ENCODE peak calls at places on chromosomes 2 and 18, in four cellular contexts. A, C, E and L are unnamed samples.

GRCh38 chr2:136118819-136119716 is 1.1 kb upstream of the CXCR4 start:
- DNase-seq in E (peak; percentile 81), A (peak; percentile 93), C (peak; percentile 75), L (peak; percentile 74)

GRCh38 chr2:216066255-216066654 is 15.4 kb downstream of the PECR start:
- DNase-seq in E (no peak), A (no peak), C (no peak), L (no peak)

GRCh38 chr2:30365201-30365600 is 81.8 kb upstream of the LCLAT1 start:
- DNase-seq in C (no peak), A (no peak), E (no peak), L (no peak)

GRCh38 chr2:24111407-24111861 is 11.7 kb downstream of the PFN4 start:
- DNase-seq in C (no peak), A (no peak), E (no peak), L (no peak)

GRCh38 chr2:10080536-10081304 is 509 bp upstream of the CYS1 start:
- DNase-seq in A (peak; percentile 85), C (no peak), E (peak; percentile 21), L (no peak)

GRCh38 chr18:5912491-5912890 is 17.2 kb upstream of the TMEM200C start:
- DNase-seq in C (no peak), E (no peak), A (no peak), L (no peak)

GRCh38 chr2:1421731-1422130 is 8.5 kb downstream of the TPO start:
- DNase-seq in E (no peak), A (no peak), C (no peak), L (no peak)

GRCh38 chr2:218820746-218821369 is 10.7 kb downstream of the PRKAG3 start:
- DNase-seq in A (peak; percentile 76), E (no peak), C (no peak), L (no peak)

GRCh38 chr2:165646321-165646801 is 147.7 kb downstream of the GALNT3 start:
- DNase-seq in E (no peak), C (no peak), A (no peak), L (no peak)

GRCh38 chr2:168995744-168996143 is 35.4 kb downstream of the ABCB11 start:
- DNase-seq in E (no peak), A (no peak), C (no peak), L (no peak)

GRCh38 chr2:168999668-169000213 is 31.4 kb downstream of the ABCB11 start:
- DNase-seq in C (no peak), A (no peak), E (no peak), L (no peak)

GRCh38 chr2:168997113-168997512 is 34.0 kb downstream of the ABCB11 start:
- DNase-seq in C (no peak), E (no peak), A (no peak), L (no peak)

GRCh38 chr2:168998609-168999211 is 32.4 kb downstream of the ABCB11 start:
- DNase-seq in E (no peak), C (no peak), A (no peak), L (no peak)

DNA sequence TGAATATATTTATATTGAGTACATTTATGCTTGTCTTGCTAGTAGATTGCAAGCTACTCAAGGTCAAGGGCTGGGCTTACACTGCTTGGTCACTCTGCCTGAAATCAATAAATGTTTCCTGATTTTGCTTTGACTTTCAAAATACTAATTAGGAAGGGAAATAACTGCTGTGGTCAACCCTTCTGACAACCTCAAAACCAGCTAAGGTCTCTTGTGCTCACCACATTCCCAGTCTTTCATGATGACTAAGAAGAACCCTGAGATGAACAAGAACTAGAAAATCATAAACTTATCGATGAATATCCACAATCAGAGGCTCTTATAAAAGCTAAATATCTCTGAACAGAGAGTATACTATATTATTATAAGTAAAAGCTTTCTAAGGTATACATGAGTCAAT is 33.3 kb downstream of the ABCB11 start:
- DNase-seq in A (no peak), E (no peak), C (no peak), L (no peak)
- H3K9me3 ChIP-seq in A (no peaks in the 10 kb centered on the region), E (no peaks in the 10 kb centered on the region), C (no peaks in the 10 kb centered on the region), L (no peaks in the 10 kb centered on the region)

GRCh38 chr2:115297056-115297455 is 854.6 kb downstream of the DPP10 start:
- DNase-seq in C (no peak), E (no peak), A (no peak), L (no peak)
- H3K9me3 ChIP-seq in C (no peaks in the 10 kb centered on the region), E (no peaks in the 10 kb centered on the region), A (no peaks in the 10 kb centered on the region), L (peaks cover 3% of the 10 kb centered on the region)

GRCh38 chr18:78105611-78106010 is 856.0 kb downstream of the GALR1 start:
- DNase-seq in E (no peak), C (no peak), A (no peak), L (no peak)

GRCh38 chr18:78101091-78101490 is 851.4 kb downstream of the GALR1 start:
- DNase-seq in C (no peak), E (no peak), A (no peak), L (no peak)

GRCh38 chr18:78102135-78102534 is 852.5 kb downstream of the GALR1 start:
- DNase-seq in E (no peak), A (no peak), C (no peak), L (no peak)

GRCh38 chr18:78100189-78100588 is 850.5 kb downstream of the GALR1 start:
- DNase-seq in C (no peak), A (peak; percentile 22), E (no peak), L (no peak)
- H3K9me3 ChIP-seq in C (no peaks in the 10 kb centered on the region), A (no peaks in the 10 kb centered on the region), E (no peaks in the 10 kb centered on the region), L (no peaks in the 10 kb centered on the region)

GRCh38 chr2:2877427-2877826 is 500.2 kb downstream of the EIPR1 start:
- DNase-seq in E (no peak), A (no peak), C (no peak), L (no peak)
- H3K9me3 ChIP-seq in E (no peaks in the 10 kb centered on the region), A (no peaks in the 10 kb centered on the region), C (no peaks in the 10 kb centered on the region), L (no peaks in the 10 kb centered on the region)

GRCh38 chr2:230306474-230306873 is 20.5 kb upstream of the SP140L start:
- DNase-seq in C (no peak), E (no peak), A (peak; percentile 53), L (no peak)
- H3K9me3 ChIP-seq in C (no peaks in the 10 kb centered on the region), E (no peaks in the 10 kb centered on the region), A (no peaks in the 10 kb centered on the region), L (peaks cover 6% of the 10 kb centered on the region)